ENCODE peak calls at places on chromosome 20, in six cellular contexts. K is astrocyte, E is Calu3, V is PC-9, L is GM10248, R is epithelial cell of esophagus. M is an unnamed sample.

GRCh38 chr20:56540415-56540814 is 7.4 kb downstream of the FAM209B start:
- DNase-seq in K (no peak), E (no peak), V (no peak), L (no peak), R (no peak), M (peak)

GRCh38 chr20:32484221-32485125 is 100.7 kb downstream of the NOL4L start:
- DNase-seq in K (no peak), E (peak), V (peak), L (no peak), R (no peak), M (no peak)

GRCh38 chr20:48703511-48704219 is 124.1 kb downstream of the PREX1 start:
- DNase-seq in K (no peak), E (no peak), V (no peak), L (no peak), R (no peak), M (no peak)

GRCh38 chr20:45290677-45291355 is 15.8 kb upstream of the RBPJL start:
- DNase-seq in K (peak), E (peak), V (peak), L (peak), R (peak), M (peak)

GRCh38 chr20:44609006-44609510 is 26.7 kb downstream of the PKIG start:
- DNase-seq in K (no peak), E (no peak), V (no peak), L (no peak), R (no peak), M (no peak)

GRCh38 chr20:56003966-56004365 is 1.4 kb downstream of the CBLN4 start:
- DNase-seq in K (no peak), E (no peak), V (no peak), L (no peak), R (peak), M (no peak)

GRCh38 chr20:2793471-2793870 is 7.0 kb downstream of the CPXM1 start:
- DNase-seq in K (no peak), E (no peak), V (no peak), L (no peak), R (no peak), M (no peak)

GRCh38 chr20:3692706-3693294 is 11.0 kb upstream of the ADAM33 start:
- DNase-seq in K (no peak), E (no peak), V (no peak), L (no peak), R (no peak), M (no peak)

GRCh38 chr20:4230651-4231050 is 215.3 kb upstream of the RNF24 start:
- DNase-seq in K (no peak), E (no peak), V (no peak), L (no peak), R (peak), M (no peak)

GRCh38 chr20:17612287-17612974 is 42.6 kb downstream of the DSTN start:
- DNase-seq in K (peak), E (no peak), V (no peak), L (peak), R (peak), M (peak)

GRCh38 chr20:44610313-44610965 is 28.1 kb downstream of the PKIG start:
- DNase-seq in K (no peak), E (no peak), V (no peak), L (no peak), R (peak), M (no peak)

GRCh38 chr20:53949319-53949839 is 121.0 kb downstream of the BCAS1 start:
- DNase-seq in K (peak), E (peak), V (peak), L (peak), R (peak), M (peak)

GRCh38 chr20:58111340-58112016 is 117.0 kb downstream of the ANKRD60 start:
- DNase-seq in K (no peak), E (no peak), V (no peak), L (no peak), R (no peak), M (no peak)

GRCh38 chr20:51204051-51204450 is 181.1 kb upstream of the KCNG1 start:
- DNase-seq in K (no peak), E (no peak), V (no peak), L (no peak), R (no peak), M (no peak)

GRCh38 chr20:17841751-17842191 is 126.8 kb downstream of the SNX5 start:
- DNase-seq in K (peak), E (no peak), V (no peak), L (no peak), R (no peak), M (no peak)

GRCh38 chr20:35003211-35004031 is 47.8 kb downstream of the MYH7B start:
- DNase-seq in K (no peak), E (no peak), V (no peak), L (no peak), R (no peak), M (no peak)

GRCh38 chr20:13412806-13413445 is 191.9 kb downstream of the ISM1 start:
- DNase-seq in K (no peak), E (no peak), V (peak), L (no peak), R (peak), M (no peak)

GRCh38 chr20:52312131-52312729 is 120.7 kb upstream of the ZFP64 start:
- DNase-seq in K (peak), E (peak), V (peak), L (peak), R (peak), M (peak)

GRCh38 chr20:31740208-31740607 is 1.1 kb downstream of the TPX2 start:
- DNase-seq in K (peak), E (no peak), V (no peak), L (peak), R (peak), M (peak)

GRCh38 chr20:48574383-48574782 is 253.4 kb downstream of the PREX1 start:
- DNase-seq in K (no peak), E (peak), V (no peak), L (no peak), R (no peak), M (no peak)

GRCh38 chr20:46348972-46349741 is 40.9 kb upstream of the CDH22 start:
- DNase-seq in K (no peak), E (peak), V (peak), L (peak), R (peak), M (peak)

GRCh38 chr20:38130687-38131587 is 34.1 kb downstream of the TGM2 start:
- DNase-seq in K (no peak), E (no peak), V (no peak), L (no peak), R (no peak), M (no peak)

GRCh38 chr20:63580796-63581461 is 6.9 kb upstream of the HELZ2 start:
- DNase-seq in K (peak), E (peak), V (peak), L (peak), R (peak), M (peak)

GRCh38 chr20:17934141-17934862 is 34.3 kb downstream of the SNX5 start:
- DNase-seq in K (peak), E (no peak), V (no peak), L (no peak), R (no peak), M (no peak)

GRCh38 chr20:62943396-62943795 is 5.4 kb downstream of the GID8 start:
- DNase-seq in K (no peak), E (no peak), V (no peak), L (no peak), R (no peak), M (no peak)

GRCh38 chr20:18657575-18657974 is 69.7 kb downstream of the DTD1 start:
- DNase-seq in K (peak), E (no peak), V (no peak), L (no peak), R (peak), M (no peak)

GRCh38 chr20:4472906-4473305 is 248.8 kb upstream of the PRND start:
- DNase-seq in K (no peak), E (no peak), V (no peak), L (no peak), R (peak), M (no peak)

GRCh38 chr20:16709017-16709416 is 20.8 kb upstream of the SNRPB2 start:
- DNase-seq in K (no peak), E (no peak), V (no peak), L (peak), R (no peak), M (no peak)

GRCh38 chr20:54745780-54746179 is 270.4 kb downstream of the DOK5 start:
- DNase-seq in K (no peak), E (no peak), V (no peak), L (no peak), R (no peak), M (no peak)

GRCh38 chr20:53524589-53525311 is 68.9 kb downstream of the ZNF217 start:
- DNase-seq in K (no peak), E (no peak), V (no peak), L (no peak), R (no peak), M (no peak)

GRCh38 chr20:2519115-2519815 is 10.6 kb upstream of the ZNF343 start:
- DNase-seq in K (no peak), E (no peak), V (no peak), L (no peak), R (no peak), M (peak)

GRCh38 chr20:23870461-23870860 is 9.1 kb downstream of the CST5 start:
- DNase-seq in K (no peak), E (no peak), V (no peak), L (no peak), R (no peak), M (no peak)

GRCh38 chr20:2751868-2752630 is 48.4 kb downstream of the CPXM1 start:
- DNase-seq in K (no peak), E (peak), V (peak), L (peak), R (no peak), M (no peak)

GRCh38 chr20:50126662-50127061 is 13.7 kb upstream of the UBE2V1 start:
- DNase-seq in K (no peak), E (no peak), V (peak), L (no peak), R (no peak), M (no peak)

GRCh38 chr20:8331740-8332412 is 199.8 kb downstream of the PLCB1 start:
- DNase-seq in K (peak), E (no peak), V (no peak), L (no peak), R (peak), M (peak)

GRCh38 chr20:33673115-33673410 is 1.2 kb downstream of the NECAB3 start:
- DNase-seq in K (no peak), E (no peak), V (peak), L (no peak), R (no peak), M (no peak)

GRCh38 chr20:1357921-1358671 is 29.2 kb upstream of the SDCBP2 start:
- DNase-seq in K (peak), E (no peak), V (no peak), L (no peak), R (no peak), M (no peak)

GRCh38 chr20:5808901-5809300 is 58.7 kb downstream of the SHLD1 start:
- DNase-seq in K (no peak), E (no peak), V (no peak), L (no peak), R (no peak), M (no peak)

GRCh38 chr20:5811746-5812145 is 61.5 kb downstream of the SHLD1 start:
- DNase-seq in K (no peak), E (no peak), V (no peak), L (no peak), R (no peak), M (no peak)

GRCh38 chr20:5807431-5807830 is 57.2 kb downstream of the SHLD1 start:
- DNase-seq in K (no peak), E (no peak), V (no peak), L (no peak), R (no peak), M (no peak)

GRCh38 chr20:5806457-5807263 is 56.5 kb downstream of the SHLD1 start:
- DNase-seq in K (no peak), E (no peak), V (no peak), L (no peak), R (no peak), M (no peak)

DNA sequence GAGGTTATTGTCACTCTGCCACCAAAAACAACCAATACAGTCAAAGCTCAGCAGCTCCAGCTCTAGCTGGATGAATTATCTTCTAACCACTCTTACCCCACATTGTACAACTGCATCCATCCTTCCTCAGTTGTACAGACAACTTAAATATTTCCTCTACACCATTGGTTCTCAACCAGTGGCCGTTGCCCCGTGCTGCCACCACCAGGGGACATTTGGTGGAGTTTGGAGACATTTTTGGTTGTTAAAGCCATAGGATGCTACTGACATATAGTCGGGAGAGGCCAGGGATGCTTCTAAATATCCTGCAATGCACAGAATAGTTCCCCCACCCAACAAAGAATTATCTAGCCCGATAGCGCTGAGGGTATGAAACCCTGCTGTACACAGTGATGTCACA is 59.3 kb downstream of the SHLD1 start:
- DNase-seq in K (no peak), E (no peak), V (no peak), L (no peak), R (no peak), M (no peak)
- TF ChIP-seq CTCF in K (no peak), E (no peak), V (no peak), L (no peak), R (no peak), M (peak)

GRCh38 chr20:10178727-10179313 is 39.8 kb upstream of the SNAP25 start:
- DNase-seq in K (peak), E (no peak), V (no peak), L (no peak), R (peak), M (no peak)

GRCh38 chr20:10178091-10178490 is 40.5 kb upstream of the SNAP25 start:
- DNase-seq in K (no peak), E (no peak), V (no peak), L (no peak), R (no peak), M (no peak)

GRCh38 chr20:10177326-10177725 is 41.3 kb upstream of the SNAP25 start:
- DNase-seq in K (peak), E (no peak), V (no peak), L (no peak), R (no peak), M (no peak)

DNA sequence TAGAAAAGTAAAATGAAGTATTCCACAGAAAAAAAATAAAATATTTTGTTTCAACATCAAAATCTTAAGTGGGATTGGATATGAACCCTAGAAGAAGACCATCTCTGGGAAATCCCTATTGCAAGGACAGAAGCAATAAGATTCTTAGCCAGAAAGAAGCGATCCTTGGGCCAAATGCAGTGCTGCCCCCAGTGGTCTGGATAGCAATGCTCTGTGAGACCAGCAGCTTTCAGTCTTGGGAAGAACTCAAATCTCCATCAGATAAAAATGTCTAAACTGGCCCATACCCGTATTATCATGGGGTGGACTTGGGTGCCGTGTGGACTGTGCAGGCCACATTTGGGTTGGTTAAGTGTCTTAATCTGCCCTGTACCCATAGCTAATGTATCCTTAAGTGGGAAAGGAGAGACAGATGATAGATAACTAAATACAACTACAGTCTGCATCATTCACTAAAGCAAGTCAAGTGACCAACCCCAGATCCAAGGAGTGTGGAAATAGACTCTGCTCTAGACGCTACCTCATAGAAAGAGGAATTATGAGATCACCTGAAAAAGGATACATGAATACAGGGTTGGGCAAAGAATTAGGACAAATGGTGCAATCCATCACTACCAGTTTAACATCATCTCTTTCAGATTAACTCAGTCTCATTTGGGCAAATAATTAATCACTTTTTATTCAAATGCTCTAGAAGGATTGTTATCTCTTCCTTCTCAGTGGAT is 38.9 kb upstream of the SNAP25 start:
- DNase-seq in K (no peak), E (no peak), V (no peak), L (no peak), R (peak), M (no peak)
- TF ChIP-seq CTCF in K (peak), E (peak), V (peak), L (no peak), R (peak), M (peak)

GRCh38 chr20:59520814-59521213 is 83.5 kb upstream of the PHACTR3 start:
- DNase-seq in K (no peak), E (no peak), V (no peak), L (no peak), R (no peak), M (no peak)

GRCh38 chr20:59525500-59526241 is 78.7 kb upstream of the PHACTR3 start:
- DNase-seq in K (no peak), E (peak), V (peak), L (peak), R (peak), M (no peak)

GRCh38 chr20:59526242-59527225 is 77.8 kb upstream of the PHACTR3 start:
- DNase-seq in K (no peak), E (no peak), V (no peak), L (no peak), R (no peak), M (no peak)
- TF ChIP-seq CTCF in K (peak), E (peak), V (peak), L (no peak), R (peak), M (peak)

DNA sequence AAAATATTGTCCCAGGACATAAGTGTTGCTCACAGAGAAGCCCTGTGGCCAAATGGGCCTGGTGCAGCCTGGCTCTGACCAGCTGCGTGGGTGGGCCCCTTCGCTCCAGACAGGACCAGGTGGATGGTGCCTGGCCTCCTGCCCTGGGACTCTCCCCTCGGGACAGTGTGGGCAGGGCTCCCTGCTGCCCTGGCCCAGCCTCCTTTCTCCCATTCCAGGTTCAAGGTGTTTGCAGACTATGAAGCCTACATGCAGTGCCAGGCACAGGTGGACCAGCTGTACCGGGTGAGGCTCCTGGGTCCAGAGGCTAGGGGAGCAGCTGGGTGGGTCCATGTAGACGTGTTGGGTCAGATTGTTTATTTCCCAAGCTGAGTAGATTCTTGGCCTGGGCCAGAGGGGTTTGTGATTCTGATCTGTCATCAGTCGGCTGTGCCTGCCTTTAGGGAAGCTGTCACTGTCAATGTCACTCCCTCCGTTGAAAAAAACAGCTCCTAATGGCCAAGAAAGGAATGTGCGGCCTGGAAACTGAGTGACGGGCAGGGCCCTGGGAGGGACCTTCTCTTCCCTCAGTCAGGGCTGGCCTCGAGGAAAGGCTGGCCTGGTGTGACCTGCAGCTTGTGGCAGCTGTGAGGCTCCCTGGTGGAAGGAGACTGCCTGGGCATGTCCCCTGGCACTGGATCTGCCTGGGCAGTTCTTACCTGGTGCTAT is 47.7 kb downstream of the PYGB start:
- DNase-seq in K (no peak), E (no peak), V (no peak), L (no peak), R (peak), M (no peak)
- TF ChIP-seq CTCF in K (no peak), E (no peak), V (no peak), L (no peak), R (peak), M (no peak)